ENCODE peak calls at places on chromosomes 13 and 19, in six cellular contexts. O is non-pigmented ciliary epithelial cell, P is lower leg skin, H is C1 segment of cervical spinal cord, L is islet precursor cell, X is iris pigment epithelial cell. R is an unnamed sample.

GRCh38 chr19:35000647-35001501 is 751 bp downstream of the GRAMD1A start:
- DNase-seq in P (no peak), L (peak), H (no peak), O (no peak), X (peak), R (peak)

GRCh38 chr13:32426981-32427851 is 714 bp downstream of the N4BP2L1 start:
- DNase-seq in P (peak), H (peak), L (peak), X (peak), O (no peak), R (no peak)

GRCh38 chr19:4814625-4815425 is 16.7 kb downstream of the TICAM1 start:
- DNase-seq in X (no peak), P (no peak), O (no peak), L (no peak), H (no peak), R (no peak)

GRCh38 chr13:93248627-93249047 is 22.0 kb downstream of the GPC6 start:
- DNase-seq in P (no peak), L (peak), H (no peak), O (no peak), X (peak), R (no peak)

GRCh38 chr19:43966079-43966694 is 15.2 kb downstream of the ZNF221 start:
- DNase-seq in O (no peak), L (no peak), P (no peak), X (no peak), H (no peak), R (no peak)

GRCh38 chr19:4744451-4745170 is 21.0 kb upstream of the DPP9 start:
- DNase-seq in X (peak), L (peak), P (no peak), O (peak), H (peak), R (peak)

GRCh38 chr13:36630181-36630806 is 43.5 kb upstream of the SERTM1 start:
- DNase-seq in X (no peak), H (no peak), P (no peak), L (no peak), O (no peak), R (no peak)

GRCh38 chr19:17125052-17125727 is 49.6 kb downstream of the MYO9B start:
- DNase-seq in L (no peak), O (no peak), P (no peak), X (peak), H (no peak), R (no peak)

GRCh38 chr13:106650690-106651205 is 82.8 kb upstream of the ARGLU1 start:
- DNase-seq in L (no peak), O (no peak), P (no peak), X (no peak), H (no peak), R (no peak)

GRCh38 chr13:53052675-53053074 is 24.1 kb downstream of the OLFM4 start:
- DNase-seq in P (no peak), L (no peak), H (no peak), O (no peak), X (no peak), R (no peak)

GRCh38 chr13:45162194-45162593 is 38.7 kb downstream of the KCTD4 start:
- DNase-seq in H (no peak), L (no peak), O (no peak), P (no peak), X (peak), R (peak)

GRCh38 chr13:48562296-48563066 is 29.6 kb upstream of the RCBTB2 start:
- DNase-seq in X (no peak), L (no peak), O (no peak), P (no peak), H (no peak), R (peak)

GRCh38 chr19:15264061-15264932 is 32.0 kb upstream of the EPHX3 start:
- DNase-seq in P (peak), H (peak), L (peak), X (peak), O (no peak), R (peak)

GRCh38 chr13:95784891-95785290 is 108.0 kb downstream of the DNAJC3 start:
- DNase-seq in X (peak), P (no peak), H (no peak), L (no peak), O (no peak), R (peak)

GRCh38 chr19:6126335-6126974 is 9.0 kb upstream of the ACSBG2 start:
- DNase-seq in P (no peak), X (peak), L (peak), H (no peak), O (no peak), R (peak)

GRCh38 chr19:50794778-50795664 is 4.8 kb downstream of the ACP4 start:
- DNase-seq in X (no peak), O (no peak), P (no peak), H (no peak), L (no peak), R (no peak)

GRCh38 chr19:2176336-2176994 is 12.7 kb downstream of the DOT1L start:
- DNase-seq in X (no peak), O (no peak), H (no peak), P (no peak), L (peak), R (peak)

GRCh38 chr13:78608705-78609463 is 5.5 kb upstream of the POU4F1 start:
- DNase-seq in O (no peak), P (no peak), X (no peak), L (peak), H (no peak), R (no peak)

GRCh38 chr19:45630463-45630862 is 8.7 kb downstream of the EML2 start:
- DNase-seq in H (no peak), O (peak), X (peak), P (no peak), L (peak), R (peak)

GRCh38 chr19:5292453-5292842 is 48.2 kb downstream of the PTPRS start:
- DNase-seq in X (no peak), P (no peak), L (peak), O (no peak), H (no peak), R (no peak)

GRCh38 chr13:80498433-80498832 is 157.5 kb upstream of the SPRY2 start:
- DNase-seq in H (no peak), L (no peak), O (no peak), X (no peak), P (no peak), R (no peak)

GRCh38 chr13:113874579-113875428 is 10.9 kb upstream of the GAS6 start:
- DNase-seq in H (no peak), L (peak), X (no peak), P (no peak), O (no peak), R (no peak)

GRCh38 chr13:24161010-24161775 is 673 bp downstream of the SPATA13 start:
- DNase-seq in P (peak), O (no peak), L (peak), H (peak), X (no peak), R (no peak)

GRCh38 chr13:93039131-93039530 is 187.5 kb upstream of the GPC6 start:
- DNase-seq in L (peak), H (no peak), O (no peak), X (peak), P (no peak), R (no peak)

R was measured in bronchial epithelial cell.